ENCODE peak calls at places on chromosomes 7 and 10, in eight cellular contexts. U, T, H, A, Q, M, J and C are unnamed samples.

GRCh38 chr7:46071076-46071475 is 150.0 kb upstream of the IGFBP3 start:
- DNase-seq in U (peak), T (no peak), H (no peak), A (no peak), Q (no peak), M (no peak), J (no peak), C (no peak)

GRCh38 chr10:52318822-52319464 is 4.9 kb downstream of the DKK1 start:
- DNase-seq in U (peak), T (no peak), H (no peak), A (no peak), Q (no peak), M (peak), J (no peak), C (no peak)

GRCh38 chr7:158495780-158496179 is 91.8 kb downstream of the PTPRN2 start:
- DNase-seq in U (peak), T (no peak), H (peak), A (no peak), Q (peak), M (no peak), J (peak), C (peak)

GRCh38 chr10:43352951-43353350 is 18.5 kb upstream of the FXYD4 start:
- DNase-seq in U (no peak), T (no peak), H (no peak), A (no peak), Q (no peak), M (no peak), J (no peak), C (peak)

GRCh38 chr10:82240408-82240807 is 365.4 kb downstream of the NRG3 start:
- DNase-seq in U (no peak), T (no peak), H (no peak), A (no peak), Q (no peak), M (no peak), J (no peak), C (no peak)

GRCh38 chr7:155223021-155223420 is 74.7 kb upstream of the INSIG1 start:
- DNase-seq in U (no peak), T (no peak), H (no peak), A (no peak), Q (no peak), M (no peak), J (no peak), C (no peak)

GRCh38 chr7:23431596-23432284 is 38.6 kb downstream of the IGF2BP3 start:
- DNase-seq in U (no peak), T (no peak), H (no peak), A (no peak), Q (no peak), M (no peak), J (no peak), C (no peak)

GRCh38 chr10:16521311-16522016 is at the start of gene C1QL3:
- DNase-seq in U (peak), T (peak), H (no peak), A (no peak), Q (no peak), M (no peak), J (peak), C (no peak)

GRCh38 chr7:128021361-128021760 is 9.9 kb downstream of the LRRC4 start:
- DNase-seq in U (peak), T (no peak), H (no peak), A (no peak), Q (no peak), M (no peak), J (no peak), C (no peak)

GRCh38 chr10:129774736-129775401 is 189.2 kb downstream of the EBF3 start:
- DNase-seq in U (no peak), T (no peak), H (no peak), A (peak), Q (no peak), M (no peak), J (no peak), C (no peak)

GRCh38 chr10:78805176-78805575 is 263.6 kb upstream of the ZMIZ1 start:
- DNase-seq in U (peak), T (no peak), H (no peak), A (peak), Q (no peak), M (peak), J (no peak), C (no peak)

GRCh38 chr7:832968-833424 is 720 bp downstream of the SUN1 start:
- DNase-seq in U (no peak), T (no peak), H (no peak), A (no peak), Q (no peak), M (no peak), J (no peak), C (no peak)

GRCh38 chr10:102118867-102119266 is 1.3 kb downstream of the LDB1 start:
- DNase-seq in U (peak), T (no peak), H (peak), A (peak), Q (peak), M (no peak), J (peak), C (no peak)

GRCh38 chr10:11424456-11425287 is 186.8 kb downstream of the USP6NL start:
- DNase-seq in U (peak), T (no peak), H (no peak), A (peak), Q (peak), M (no peak), J (no peak), C (peak)

GRCh38 chr7:105880571-105881330 is 4.4 kb upstream of the ATXN7L1 start:
- DNase-seq in U (no peak), T (no peak), H (no peak), A (no peak), Q (no peak), M (no peak), J (no peak), C (no peak)

GRCh38 chr10:22335204-22335956 is 9.9 kb upstream of the SPAG6 start:
- DNase-seq in U (peak), T (peak), H (no peak), A (peak), Q (no peak), M (no peak), J (peak), C (no peak)